ENCODE peak calls at places on chromosome 13, in five cellular contexts. One of them, this sample, is unnamed.
A peak's percentile ranks its signal among the peaks of the same experiment; 100 is the strongest.

GRCh38 chr13:110106726-110107125 is 200.2 kb downstream of the COL4A1 start:
- DNase-seq in thyroid gland: peak; percentile 91
- DNase-seq in sigmoid colon: peak; percentile 94
- DNase-seq in psoas muscle: no peak
- DNase-seq in fibroblast of lung: peak; percentile 39
- DNase-seq in this sample: no peak

GRCh38 chr13:48888613-48889012 is 87.1 kb upstream of the FNDC3A start:
- DNase-seq in psoas muscle: no peak
- DNase-seq in thyroid gland: no peak
- DNase-seq in fibroblast of lung: no peak
- DNase-seq in sigmoid colon: no peak
- DNase-seq in this sample: no peak

GRCh38 chr13:61255035-61255796 is 160.4 kb downstream of the PCDH20 start:
- DNase-seq in sigmoid colon: no peak
- DNase-seq in thyroid gland: no peak
- DNase-seq in fibroblast of lung: peak; percentile 11
- DNase-seq in psoas muscle: no peak
- DNase-seq in this sample: peak; percentile 10

GRCh38 chr13:57582032-57582431 is 49.5 kb upstream of the PCDH17 start:
- DNase-seq in psoas muscle: peak; percentile 25
- DNase-seq in fibroblast of lung: no peak
- DNase-seq in sigmoid colon: peak; percentile 53
- DNase-seq in thyroid gland: no peak
- DNase-seq in this sample: peak; percentile 20

GRCh38 chr13:66887088-66887487 is 343.0 kb downstream of the PCDH9 start:
- DNase-seq in thyroid gland: no peak
- DNase-seq in sigmoid colon: no peak
- DNase-seq in psoas muscle: no peak
- DNase-seq in fibroblast of lung: peak; percentile 83
- DNase-seq in this sample: no peak

GRCh38 chr13:43985437-43986051 is 105.8 kb downstream of the LACC1 start:
- DNase-seq in thyroid gland: no peak
- DNase-seq in sigmoid colon: no peak
- DNase-seq in fibroblast of lung: no peak
- DNase-seq in psoas muscle: no peak
- DNase-seq in this sample: no peak

GRCh38 chr13:90445179-90445578 is 902.3 kb upstream of the MIR17HG start:
- DNase-seq in sigmoid colon: no peak
- DNase-seq in fibroblast of lung: peak; percentile 98
- DNase-seq in psoas muscle: no peak
- DNase-seq in thyroid gland: no peak
- DNase-seq in this sample: no peak

GRCh38 chr13:113178070-113178895 is 19.8 kb downstream of the PROZ start:
- DNase-seq in fibroblast of lung: peak; percentile 98
- DNase-seq in psoas muscle: no peak
- DNase-seq in sigmoid colon: no peak
- DNase-seq in thyroid gland: no peak
- DNase-seq in this sample: no peak

GRCh38 chr13:41315466-41316047 is 4.5 kb downstream of the NAA16 start:
- DNase-seq in thyroid gland: no peak
- DNase-seq in psoas muscle: no peak
- DNase-seq in sigmoid colon: no peak
- DNase-seq in fibroblast of lung: peak; percentile 28
- DNase-seq in this sample: no peak

GRCh38 chr13:34159946-34160345 is 342.0 kb downstream of the RFC3 start:
- DNase-seq in sigmoid colon: no peak
- DNase-seq in fibroblast of lung: no peak
- DNase-seq in thyroid gland: no peak
- DNase-seq in psoas muscle: no peak
- DNase-seq in this sample: no peak

GRCh38 chr13:39998166-39998565 is 342.7 kb downstream of the COG6 start:
- DNase-seq in thyroid gland: no peak
- DNase-seq in sigmoid colon: no peak
- DNase-seq in fibroblast of lung: no peak
- DNase-seq in psoas muscle: no peak
- DNase-seq in this sample: no peak

GRCh38 chr13:110640591-110641029 is 25.3 kb downstream of the NAXD start:
- DNase-seq in fibroblast of lung: peak; percentile 63
- DNase-seq in thyroid gland: no peak
- DNase-seq in sigmoid colon: peak; percentile 83
- DNase-seq in psoas muscle: peak; percentile 73
- DNase-seq in this sample: no peak

DNA sequence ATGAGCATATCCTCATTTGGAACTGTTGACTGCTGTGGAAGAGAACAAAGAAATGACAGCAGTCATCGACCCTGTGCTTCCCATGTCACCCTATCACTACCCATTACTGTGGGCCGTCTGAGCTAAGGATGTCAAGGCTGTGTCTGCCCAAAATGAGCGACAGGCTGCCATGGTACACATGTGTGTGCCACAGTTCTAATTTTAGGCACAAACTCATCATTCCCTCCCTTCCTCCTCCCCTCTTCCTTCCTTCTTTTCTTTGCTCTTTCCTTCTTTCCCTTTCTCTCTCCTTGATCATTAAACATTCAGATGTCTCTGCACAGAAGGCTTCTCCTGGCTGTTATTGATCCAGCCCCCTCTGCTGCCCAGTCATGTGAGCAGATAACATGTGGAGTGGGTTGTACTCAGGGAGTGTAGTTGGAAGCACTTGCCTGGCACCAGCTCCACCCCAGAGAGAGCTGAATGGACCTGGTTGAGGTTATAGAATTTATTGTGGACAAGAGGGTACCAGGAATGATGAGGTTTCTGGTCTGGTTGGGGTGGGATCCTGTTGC is 6.3 kb downstream of the FGF9 start:
- DNase-seq in psoas muscle: no peak
- DNase-seq in sigmoid colon: no peak
- DNase-seq in thyroid gland: no peak
- DNase-seq in fibroblast of lung: no peak
- DNase-seq in this sample: no peak
- H3K4me3 ChIP-seq in psoas muscle: no peak overlapping the region
- H3K4me3 ChIP-seq in sigmoid colon: no peak overlapping the region
- H3K4me3 ChIP-seq in thyroid gland: no peak overlapping the region
- H3K4me3 ChIP-seq in fibroblast of lung: no peak overlapping the region
- H3K4me3 ChIP-seq in this sample: no peak overlapping the region

GRCh38 chr13:21232599-21232998 is 56.1 kb downstream of the MRPL57 start:
- DNase-seq in sigmoid colon: no peak
- DNase-seq in psoas muscle: no peak
- DNase-seq in thyroid gland: no peak
- DNase-seq in fibroblast of lung: no peak
- DNase-seq in this sample: no peak
- H3K4me1 ChIP-seq in sigmoid colon: peaks cover 3% of the 10 kb centered on the region
- H3K4me1 ChIP-seq in psoas muscle: no peaks in the 10 kb centered on the region
- H3K4me1 ChIP-seq in thyroid gland: peaks cover 5% of the 10 kb centered on the region
- H3K4me1 ChIP-seq in fibroblast of lung: no peaks in the 10 kb centered on the region
- H3K4me1 ChIP-seq in this sample: no peaks in the 10 kb centered on the region

DNA sequence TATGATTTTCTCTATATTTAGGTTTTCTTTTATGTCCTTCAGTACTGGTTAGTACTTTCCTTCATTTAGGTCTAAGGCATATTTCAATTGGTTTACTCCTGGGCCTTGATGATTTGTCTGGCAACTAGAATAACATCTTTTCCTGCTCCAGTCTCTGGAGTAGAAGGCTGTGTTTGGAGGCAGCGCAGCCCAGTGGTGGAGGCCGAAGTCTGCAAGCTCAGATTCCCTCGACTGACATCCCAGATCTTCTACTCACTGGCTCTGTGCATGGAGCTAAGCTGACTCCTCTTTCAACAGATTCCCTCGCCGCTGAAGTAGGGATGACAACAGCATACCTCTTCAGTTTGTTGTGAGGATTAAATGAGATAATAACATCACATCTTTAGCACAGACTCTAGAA is 141.0 kb downstream of the RAP2A start:
- DNase-seq in thyroid gland: no peak
- DNase-seq in sigmoid colon: no peak
- DNase-seq in psoas muscle: no peak
- DNase-seq in fibroblast of lung: peak; percentile 7
- DNase-seq in this sample: peak; percentile 39
- TF ChIP-seq CTCF in thyroid gland: peak; percentile 9
- TF ChIP-seq CTCF in sigmoid colon: no peak
- TF ChIP-seq CTCF in psoas muscle: peak; percentile 17
- TF ChIP-seq CTCF in fibroblast of lung: peak; percentile 67
- TF ChIP-seq CTCF in this sample: no peak

GRCh38 chr13:20702530-20702929 is 969 bp upstream of the IL17D start:
- DNase-seq in psoas muscle: no peak
- DNase-seq in fibroblast of lung: no peak
- DNase-seq in sigmoid colon: no peak
- DNase-seq in thyroid gland: no peak
- DNase-seq in this sample: peak; percentile 33
- H3K4me3 ChIP-seq in psoas muscle: peak overlapping the region; percentile 79
- H3K4me3 ChIP-seq in fibroblast of lung: peak overlapping the region; percentile 72
- H3K4me3 ChIP-seq in sigmoid colon: peak overlapping the region; percentile 75
- H3K4me3 ChIP-seq in thyroid gland: no peak overlapping the region
- H3K4me3 ChIP-seq in this sample: no peak overlapping the region